ENCODE peak calls at places on chromosomes 3 and 15, in seven cellular contexts. X, Q, P, L, R, O and G are unnamed samples.

GRCh38 chr3:71066849-71067261 is 516.7 kb downstream of the FOXP1 start:
- DNase-seq in X (no peak), O (no peak), L (no peak), P (peak), R (no peak), Q (no peak), G (no peak)

GRCh38 chr3:71486831-71487230 is 96.7 kb downstream of the FOXP1 start:
- DNase-seq in O (no peak), X (no peak), P (no peak), R (no peak), Q (no peak), L (no peak), G (no peak)

GRCh38 chr3:96806336-96806735 is 8.1 kb upstream of the EPHA6 start:
- DNase-seq in X (no peak), P (no peak), O (no peak), L (no peak), Q (no peak), R (no peak), G (no peak)

GRCh38 chr3:183768114-183768513 is 57.3 kb downstream of the MAP6D1 start:
- DNase-seq in Q (no peak), R (no peak), L (no peak), X (no peak), O (no peak), P (no peak), G (no peak)

GRCh38 chr3:56197259-56197965 is 270.9 kb downstream of the ERC2 start:
- DNase-seq in X (no peak), O (no peak), L (no peak), P (peak), Q (no peak), R (no peak), G (no peak)

GRCh38 chr15:56248276-56248675 is 4.6 kb upstream of the RFX7 start:
- DNase-seq in R (no peak), L (no peak), Q (no peak), X (no peak), O (no peak), P (no peak), G (peak)

GRCh38 chr3:120052225-120052624 is 42.0 kb downstream of the GSK3B start:
- DNase-seq in Q (no peak), L (no peak), X (no peak), R (no peak), P (no peak), O (no peak), G (no peak)

GRCh38 chr3:165464736-165465135 is 268.6 kb upstream of the SLITRK3 start:
- DNase-seq in Q (no peak), L (no peak), X (no peak), R (no peak), P (no peak), O (no peak), G (no peak)

GRCh38 chr15:66628976-66629723 is 63.4 kb upstream of the LCTL start:
- DNase-seq in Q (no peak), L (no peak), R (no peak), O (no peak), P (no peak), X (no peak), G (no peak)

GRCh38 chr15:74406992-74407705 is 26.6 kb downstream of the SEMA7A start:
- DNase-seq in L (no peak), P (peak), X (peak), O (peak), R (no peak), Q (peak), G (no peak)

GRCh38 chr15:39704684-39705083 is 78.0 kb downstream of the FSIP1 start:
- DNase-seq in L (no peak), O (no peak), X (no peak), Q (no peak), P (peak), R (no peak), G (peak)

GRCh38 chr3:12707425-12707824 is 43.5 kb upstream of the RAF1 start:
- DNase-seq in R (no peak), X (no peak), O (no peak), Q (no peak), L (no peak), P (peak), G (no peak)

GRCh38 chr3:169144691-169145090 is 518.8 kb downstream of the MECOM start:
- DNase-seq in Q (no peak), P (no peak), O (no peak), R (no peak), X (no peak), L (no peak), G (no peak)

GRCh38 chr3:61723038-61723437 is 161.7 kb downstream of the PTPRG start:
- DNase-seq in L (no peak), R (no peak), Q (no peak), X (no peak), O (no peak), P (no peak), G (no peak)

GRCh38 chr15:48239334-48239733 is 33.2 kb downstream of the SLC12A1 start:
- DNase-seq in R (no peak), X (no peak), P (no peak), Q (no peak), O (no peak), L (no peak), G (no peak)

GRCh38 chr3:12929801-12930200 is 88.4 kb upstream of the RPL32 start:
- DNase-seq in X (no peak), Q (no peak), R (no peak), O (no peak), L (no peak), P (no peak), G (no peak)

GRCh38 chr3:65039754-65040210 is 352.0 kb upstream of the ADAMTS9 start:
- DNase-seq in X (no peak), Q (no peak), O (no peak), L (no peak), P (no peak), R (no peak), G (peak)

DNA sequence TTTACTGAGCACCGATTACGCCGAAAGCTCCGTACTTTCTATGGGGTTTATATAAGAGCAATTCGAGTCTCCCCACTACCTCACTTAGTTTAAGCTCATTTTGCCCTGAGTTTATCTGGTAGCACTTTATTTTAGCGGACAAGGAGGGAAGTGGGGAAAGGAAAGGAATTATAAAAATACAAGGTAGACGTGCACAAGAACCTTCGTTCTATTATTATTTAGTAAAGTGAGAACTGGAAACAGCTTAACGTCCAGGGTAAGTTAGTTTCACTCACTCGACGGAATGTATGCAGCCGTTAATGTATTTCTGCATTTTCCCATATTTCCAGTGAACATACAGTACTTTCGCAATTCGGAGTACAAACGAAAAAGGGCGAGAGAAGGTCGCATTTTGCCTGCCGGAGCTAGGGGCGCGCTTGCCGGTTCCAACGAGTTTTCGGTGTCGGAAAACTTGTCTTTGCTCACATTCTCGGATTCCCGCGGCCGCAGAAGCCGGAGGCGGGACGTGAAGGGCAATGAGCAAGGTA is 1.2 kb upstream of the STT3B start:
- DNase-seq in X (no peak), R (no peak), Q (no peak), O (no peak), L (no peak), P (peak), G (no peak)
- TF ChIP-seq CTCF in X (peak), R (peak), Q (no peak), O (peak), L (peak), P (peak), G (peak)

GRCh38 chr15:63826513-63826912 is 7.2 kb downstream of the HERC1 start:
- DNase-seq in O (no peak), L (no peak), X (no peak), Q (no peak), P (peak), R (no peak), G (no peak)
- TF ChIP-seq CTCF in O (peak), L (peak), X (no peak), Q (no peak), P (peak), R (peak), G (no peak)

GRCh38 chr15:63203451-63204090 is 14.2 kb downstream of the RAB8B start:
- DNase-seq in L (no peak), P (no peak), O (no peak), Q (no peak), R (no peak), X (no peak), G (no peak)
- TF ChIP-seq CTCF in L (no peak), P (no peak), O (no peak), Q (no peak), R (no peak), X (no peak), G (no peak)

DNA sequence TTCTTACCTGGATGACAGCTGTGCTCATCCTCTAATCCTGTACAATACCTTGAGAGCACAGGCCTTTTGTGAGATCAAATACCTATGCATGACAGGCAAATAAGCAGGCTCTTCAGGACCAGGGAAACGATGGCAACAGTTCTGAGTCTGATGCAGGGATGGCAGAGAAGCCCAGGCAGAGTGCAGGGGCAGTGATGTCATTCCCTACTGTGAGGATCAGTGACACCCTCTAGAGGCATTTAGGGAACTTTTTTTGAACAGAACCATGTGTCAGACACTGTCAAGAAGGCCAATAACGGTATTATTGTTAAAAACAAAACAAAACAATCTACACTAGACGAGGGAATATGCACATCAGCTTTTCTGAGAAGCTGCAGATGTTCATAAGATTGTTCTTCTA is 314.8 kb upstream of the CTDSPL start:
- DNase-seq in X (no peak), O (no peak), R (no peak), L (no peak), P (no peak), Q (no peak), G (peak)
- TF ChIP-seq CTCF in X (peak), O (peak), R (peak), L (peak), P (peak), Q (no peak), G (no peak)